ENCODE peak calls at places on chromosomes 16 and 17, in five cellular contexts. S is stimulated activated CD4-positive, alpha-beta T cell treated with anti-CD3 and anti-CD28 coated beads, Interleukin-1b, Interleukin-23, amount 100 ng/mL, for 24 hours; I is Daoy; N is dorsolateral prefrontal cortex; U is activated CD8-positive, alpha-beta T cell treated with anti-CD3 and anti-CD28 coated beads for 36 hours. W is an unnamed sample.

GRCh38 chr17:80931421-80932265 is 60.0 kb upstream of the CHMP6 start:
- DNase-seq in S (no peak), I (peak), N (no peak), U (no peak), W (peak)

GRCh38 chr16:11126389-11127072 is 129.5 kb downstream of the SOCS1 start:
- DNase-seq in S (no peak), I (no peak), N (no peak), U (no peak), W (no peak)

GRCh38 chr16:90057738-90058173 is 19.4 kb downstream of the PRDM7 start:
- DNase-seq in S (no peak), I (peak), N (no peak), U (peak), W (no peak)

GRCh38 chr17:2511462-2512369 is at the start of gene METTL16:
- DNase-seq in S (peak), I (peak), N (peak), U (peak), W (peak)

GRCh38 chr17:1773755-1774181 is 11.9 kb downstream of the SERPINF1 start:
- DNase-seq in S (no peak), I (no peak), N (no peak), U (no peak), W (no peak)

GRCh38 chr16:31000671-31001382 is 9.6 kb downstream of the STX1B start:
- DNase-seq in S (no peak), I (no peak), N (no peak), U (no peak), W (no peak)

GRCh38 chr16:9122342-9122741 is 30.9 kb downstream of the HAPSTR1 start:
- DNase-seq in S (no peak), I (no peak), N (no peak), U (no peak), W (no peak)

GRCh38 chr17:15510361-15510760 is 42.9 kb upstream of the CDRT4 start:
- DNase-seq in S (no peak), I (peak), N (no peak), U (no peak), W (no peak)

GRCh38 chr17:64496786-64497564 is at the start of gene POLG2:
- DNase-seq in S (peak), I (peak), N (peak), U (peak), W (peak)

GRCh38 chr16:19130852-19131808 is 17.4 kb downstream of the ITPRIPL2 start:
- DNase-seq in S (no peak), I (peak), N (no peak), U (no peak), W (peak)

GRCh38 chr17:17088511-17089205 is 46.4 kb downstream of the MPRIP start:
- DNase-seq in S (no peak), I (no peak), N (peak), U (peak), W (no peak)

GRCh38 chr16:81405702-81406113 is 38.9 kb upstream of the CMIP start:
- DNase-seq in S (no peak), I (peak), N (no peak), U (no peak), W (peak)

GRCh38 chr17:45998987-45999899 is at the start of gene STH:
- DNase-seq in S (no peak), I (no peak), N (no peak), U (no peak), W (no peak)

GRCh38 chr17:69425978-69426377 is 11.5 kb downstream of the MAP2K6 start:
- DNase-seq in S (no peak), I (no peak), N (no peak), U (no peak), W (no peak)

GRCh38 chr16:86573646-86574508 is 4.5 kb upstream of the FOXL1 start:
- DNase-seq in S (no peak), I (no peak), N (no peak), U (no peak), W (peak)

GRCh38 chr17:43085489-43085888 is 39.7 kb downstream of the BRCA1 start:
- DNase-seq in S (no peak), I (no peak), N (no peak), U (no peak), W (peak)

GRCh38 chr17:27603870-27604794 is 26.9 kb upstream of the LGALS9 start:
- DNase-seq in S (no peak), I (no peak), N (no peak), U (no peak), W (no peak)

W was measured in mesendoderm.